ENCODE peak calls at places on chromosome 1, in eight cellular contexts. A, R, I, T, K, U, X and C are unnamed samples.

GRCh38 chr1:87684194-87684593 is 355.5 kb downstream of the LMO4 start:
- DNase-seq in A (no peak), R (peak), I (peak), T (peak), K (no peak), U (no peak), X (no peak), C (peak)

GRCh38 chr1:214445201-214445600 is 106.2 kb downstream of the PTPN14 start:
- DNase-seq in A (no peak), R (no peak), I (no peak), T (no peak), K (no peak), U (peak), X (no peak), C (peak)

GRCh38 chr1:29736582-29737188 is 500.4 kb downstream of the PTPRU start:
- DNase-seq in A (peak), R (no peak), I (peak), T (peak), K (no peak), U (peak), X (no peak), C (peak)

GRCh38 chr1:67788907-67789306 is 44.4 kb downstream of the GNG12 start:
- DNase-seq in A (no peak), R (no peak), I (no peak), T (no peak), K (no peak), U (no peak), X (no peak), C (no peak)

GRCh38 chr1:93503163-93503562 is 55.2 kb downstream of the FNBP1L start:
- DNase-seq in A (no peak), R (no peak), I (no peak), T (no peak), K (no peak), U (no peak), X (no peak), C (no peak)

GRCh38 chr1:63294797-63295594 is 27.4 kb upstream of the FOXD3 start:
- DNase-seq in A (no peak), R (no peak), I (no peak), T (no peak), K (no peak), U (no peak), X (no peak), C (no peak)

GRCh38 chr1:97143236-97143882 is 421.8 kb downstream of the PTBP2 start:
- DNase-seq in A (no peak), R (no peak), I (no peak), T (no peak), K (no peak), U (peak), X (no peak), C (peak)

GRCh38 chr1:26696191-26696644 is 403 bp downstream of the ARID1A start:
- DNase-seq in A (peak), R (no peak), I (peak), T (no peak), K (peak), U (no peak), X (no peak), C (no peak)

GRCh38 chr1:108000620-108001105 is 35.7 kb upstream of the VAV3 start:
- DNase-seq in A (no peak), R (peak), I (peak), T (peak), K (no peak), U (peak), X (peak), C (peak)

GRCh38 chr1:7278827-7279752 is 492.0 kb upstream of the VAMP3 start:
- DNase-seq in A (no peak), R (no peak), I (no peak), T (peak), K (no peak), U (no peak), X (no peak), C (no peak)

GRCh38 chr1:34777519-34778321 is 3.3 kb upstream of the GJB3 start:
- DNase-seq in A (no peak), R (no peak), I (no peak), T (no peak), K (no peak), U (no peak), X (no peak), C (no peak)

GRCh38 chr1:164602480-164603093 is 43.6 kb downstream of the PBX1 start:
- DNase-seq in A (no peak), R (peak), I (peak), T (peak), K (no peak), U (peak), X (no peak), C (peak)

GRCh38 chr1:153805929-153806750 is 30.9 kb downstream of the SLC27A3 start:
- DNase-seq in A (no peak), R (no peak), I (no peak), T (no peak), K (no peak), U (no peak), X (no peak), C (no peak)

GRCh38 chr1:225451840-225452515 is 24.1 kb upstream of the LBR start:
- DNase-seq in A (no peak), R (no peak), I (no peak), T (no peak), K (no peak), U (no peak), X (no peak), C (no peak)

GRCh38 chr1:233520510-233521191 is 93.3 kb upstream of the KCNK1 start:
- DNase-seq in A (no peak), R (no peak), I (no peak), T (no peak), K (no peak), U (peak), X (no peak), C (peak)